ENCODE peak calls at places on chromosomes 16 and 17, in six cellular contexts. A is A549, U is K562, E is HEK293T, R is GM12878, G is IMR-90. P is an unnamed sample.

GRCh38 chr16:72443809-72444208 is 271.9 kb upstream of the PMFBP1 start:
- DNase-seq in E (no peak), G (peak), R (no peak), A (no peak), U (no peak), P (no peak)

GRCh38 chr16:649646-650045 is 481 bp downstream of the WDR90 start:
- DNase-seq in U (no peak), G (no peak), A (no peak), E (no peak), R (no peak), P (no peak)

GRCh38 chr16:27723711-27724490 is 174.0 kb downstream of the KATNIP start:
- DNase-seq in A (no peak), G (no peak), E (no peak), R (no peak), U (no peak), P (no peak)

GRCh38 chr16:55102077-55102476 is 171.4 kb downstream of the IRX5 start:
- DNase-seq in R (no peak), A (no peak), G (no peak), U (no peak), E (no peak), P (no peak)

GRCh38 chr17:17034028-17034427 is 8.2 kb upstream of the MPRIP start:
- DNase-seq in R (no peak), U (no peak), A (no peak), E (no peak), G (no peak), P (no peak)

GRCh38 chr17:5592382-5592781 is 8.1 kb upstream of the NLRP1 start:
- DNase-seq in A (peak), G (peak), E (peak), U (no peak), R (no peak), P (peak)

GRCh38 chr17:45261577-45262515 is at the start of gene SPATA32:
- DNase-seq in A (no peak), R (no peak), E (no peak), G (peak), U (no peak), P (no peak)

GRCh38 chr16:2154533-2155090 is 970 bp upstream of the TRAF7 start:
- DNase-seq in U (no peak), E (no peak), G (no peak), A (no peak), R (no peak), P (no peak)

GRCh38 chr17:81057079-81057730 is 22.3 kb downstream of the BAIAP2 start:
- DNase-seq in G (no peak), A (peak), R (no peak), E (peak), U (peak), P (no peak)

GRCh38 chr17:75277664-75278071 is 6.6 kb upstream of the MIF4GD start:
- DNase-seq in E (no peak), R (no peak), U (no peak), G (peak), A (no peak), P (no peak)

GRCh38 chr16:88430524-88431446 is 22.3 kb upstream of the ZFPM1 start:
- DNase-seq in U (peak), A (no peak), E (no peak), G (no peak), R (no peak), P (no peak)

GRCh38 chr17:17606416-17607000 is 15.0 kb upstream of the PEMT start:
- DNase-seq in E (no peak), A (no peak), G (no peak), U (peak), R (no peak), P (no peak)

GRCh38 chr17:27475070-27475673 is 18.9 kb downstream of the KSR1 start:
- DNase-seq in E (no peak), U (no peak), G (no peak), A (no peak), R (no peak), P (no peak)

GRCh38 chr16:86664518-86665318 is 86.4 kb downstream of the FOXL1 start:
- DNase-seq in G (peak), U (peak), R (peak), E (no peak), A (peak), P (peak)

GRCh38 chr16:87618216-87618615 is 15.9 kb downstream of the JPH3 start:
- DNase-seq in R (no peak), A (no peak), U (no peak), G (no peak), E (no peak), P (no peak)

GRCh38 chr16:9845661-9846361 is 336.4 kb downstream of the GRIN2A start:
- DNase-seq in A (no peak), E (no peak), R (no peak), U (no peak), G (no peak), P (no peak)

GRCh38 chr17:80195671-80196529 is 24.2 kb downstream of the SGSH start:
- DNase-seq in E (peak), A (no peak), R (no peak), U (peak), G (no peak), P (peak)

GRCh38 chr16:31487720-31488629 is 5.1 kb downstream of the SLC5A2 start:
- DNase-seq in G (peak), U (no peak), R (no peak), E (no peak), A (peak), P (no peak)

GRCh38 chr17:2215616-2216364 is 87.8 kb downstream of the SMG6 start:
- DNase-seq in A (no peak), E (peak), U (no peak), R (no peak), G (peak), P (no peak)

GRCh38 chr17:83064021-83064731 is 15.2 kb upstream of the METRNL start:
- DNase-seq in R (no peak), A (no peak), E (no peak), U (no peak), G (no peak), P (no peak)

GRCh38 chr16:3180445-3180878 is 7.5 kb upstream of the OR1F1 start:
- DNase-seq in A (no peak), G (no peak), R (no peak), E (no peak), U (peak), P (no peak)

GRCh38 chr16:1550696-1551095 is 17.2 kb downstream of the TMEM204 start:
- DNase-seq in E (no peak), U (no peak), R (no peak), A (no peak), G (no peak), P (no peak)

GRCh38 chr17:4537451-4538235 is 17.5 kb downstream of the MYBBP1A start:
- DNase-seq in E (no peak), G (no peak), U (no peak), A (no peak), R (no peak), P (no peak)

GRCh38 chr17:76189741-76190140 is 48.7 kb upstream of the FOXJ1 start:
- DNase-seq in G (no peak), U (peak), R (no peak), A (no peak), E (no peak), P (no peak)

GRCh38 chr16:3065069-3065741 is at the start of gene IL32:
- DNase-seq in R (no peak), A (peak), U (no peak), E (no peak), G (peak), P (peak)

GRCh38 chr16:22971346-22971924 is 157.5 kb downstream of the HS3ST2 start:
- DNase-seq in G (no peak), R (no peak), A (no peak), U (no peak), E (no peak), P (no peak)

GRCh38 chr17:18981642-18982424 is 22.7 kb downstream of the FAM83G start:
- DNase-seq in G (peak), R (no peak), A (peak), U (peak), E (peak), P (peak)

GRCh38 chr16:85554791-85555548 is 58.2 kb upstream of the GSE1 start:
- DNase-seq in R (no peak), U (peak), G (peak), A (peak), E (peak), P (no peak)

GRCh38 chr17:2050246-2050866 is 4.5 kb upstream of the HIC1 start:
- DNase-seq in U (peak), R (no peak), A (peak), E (peak), G (peak), P (no peak)

GRCh38 chr16:4306439-4307214 is 9.2 kb upstream of the GLIS2 start:
- DNase-seq in A (no peak), G (no peak), E (no peak), U (no peak), R (no peak), P (no peak)

GRCh38 chr17:32518856-32519768 is 32.3 kb downstream of the CDK5R1 start:
- DNase-seq in R (no peak), G (no peak), E (peak), U (no peak), A (no peak), P (no peak)

GRCh38 chr17:57294629-57295501 is 38.5 kb downstream of the MSI2 start:
- DNase-seq in G (peak), U (peak), E (no peak), A (peak), R (no peak), P (peak)

GRCh38 chr17:2695243-2695960 is 16.2 kb downstream of the CLUH start:
- DNase-seq in R (no peak), E (no peak), G (no peak), U (peak), A (no peak), P (no peak)

GRCh38 chr16:85308585-85309540 is 196.6 kb upstream of the CIBAR2 start:
- DNase-seq in R (no peak), G (no peak), U (no peak), A (no peak), E (no peak), P (no peak)

GRCh38 chr17:63911657-63912100 is 621 bp upstream of the CSHL1 start:
- DNase-seq in U (peak), A (peak), R (no peak), G (peak), E (peak), P (no peak)

GRCh38 chr17:32871736-32872135 is 5.2 kb downstream of the MYO1D start:
- DNase-seq in G (no peak), R (no peak), U (no peak), A (no peak), E (no peak), P (no peak)

GRCh38 chr17:46089389-46089965 is 90.4 kb downstream of the STH start:
- DNase-seq in U (no peak), R (no peak), G (no peak), A (no peak), E (no peak), P (no peak)

GRCh38 chr17:17380156-17380925 is 77.2 kb downstream of the NT5M start:
- DNase-seq in U (no peak), A (no peak), R (no peak), E (no peak), G (no peak), P (no peak)

GRCh38 chr16:64971211-64971610 is 150.7 kb downstream of the CDH11 start:
- DNase-seq in E (no peak), A (no peak), G (no peak), R (no peak), U (no peak), P (no peak)

GRCh38 chr16:64977211-64977920 is 144.5 kb downstream of the CDH11 start:
- DNase-seq in U (no peak), A (no peak), G (no peak), E (no peak), R (no peak), P (no peak)

GRCh38 chr16:64975821-64976220 is 146.0 kb downstream of the CDH11 start:
- DNase-seq in E (no peak), R (no peak), U (no peak), A (no peak), G (no peak), P (no peak)

GRCh38 chr16:64969221-64969620 is 152.6 kb downstream of the CDH11 start:
- DNase-seq in E (no peak), A (no peak), R (no peak), G (peak), U (no peak), P (no peak)

DNA sequence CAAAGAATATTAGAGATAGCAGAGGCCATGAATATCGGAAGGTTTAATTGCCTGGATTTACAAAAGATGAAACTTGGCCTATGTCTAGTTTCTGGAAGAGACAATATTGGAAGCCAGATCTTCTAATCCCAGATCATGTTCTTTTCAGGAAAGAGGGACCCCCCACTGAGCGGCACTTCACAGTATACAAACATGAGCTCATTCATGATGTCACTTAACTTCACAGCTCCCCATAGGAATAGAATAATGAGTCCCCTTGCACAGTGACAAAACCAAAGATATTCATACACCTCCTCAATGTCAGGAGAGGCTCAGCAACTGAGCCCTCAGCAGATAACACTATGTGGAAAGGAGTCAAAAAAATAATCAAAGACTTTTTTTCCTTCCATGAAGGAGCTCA is 147.5 kb downstream of the CDH11 start:
- DNase-seq in G (no peak), E (no peak), A (no peak), R (no peak), U (no peak), P (no peak)
- TF ChIP-seq BHLHE40 in G (no peak), E (no peak), A (no peak), R (no peak), U (no peak), P (no peak)

DNA sequence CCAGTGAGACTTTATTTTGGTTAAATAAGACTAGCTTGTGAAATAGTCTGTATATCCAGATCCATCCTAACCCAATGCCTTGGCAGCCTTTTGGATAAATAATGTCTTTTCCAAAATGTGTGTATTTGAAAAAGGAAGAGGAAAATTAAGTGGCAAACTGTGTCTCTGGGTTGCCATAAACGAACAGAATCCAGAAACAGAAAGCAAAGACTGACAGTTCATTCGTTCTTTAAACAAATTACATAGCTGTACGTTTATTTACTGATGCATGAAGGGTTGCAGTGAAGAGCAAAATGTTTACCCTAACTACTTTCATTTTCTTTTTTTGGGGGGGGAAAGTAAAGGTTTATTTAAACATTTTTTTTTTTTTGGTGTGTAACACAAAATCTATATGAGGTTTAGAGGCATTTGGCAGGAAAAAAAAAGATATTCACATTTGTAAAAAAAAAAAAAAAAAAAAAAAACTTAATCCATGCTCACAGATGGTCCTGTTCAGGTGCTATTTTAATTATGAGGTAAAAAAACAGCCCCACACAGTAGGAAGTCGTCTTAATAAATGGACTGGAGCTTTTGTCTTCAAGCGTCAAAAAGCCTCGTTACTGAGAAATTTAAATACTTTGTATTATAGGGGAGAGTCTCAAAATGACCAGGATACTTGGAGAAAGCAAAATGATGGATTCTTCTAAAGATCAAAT is 245.9 kb downstream of the FTO start:
- DNase-seq in R (no peak), G (no peak), E (no peak), A (no peak), U (no peak), P (peak)
- TF ChIP-seq BHLHE40 in R (no peak), G (no peak), E (no peak), A (no peak), U (no peak), P (no peak)

DNA sequence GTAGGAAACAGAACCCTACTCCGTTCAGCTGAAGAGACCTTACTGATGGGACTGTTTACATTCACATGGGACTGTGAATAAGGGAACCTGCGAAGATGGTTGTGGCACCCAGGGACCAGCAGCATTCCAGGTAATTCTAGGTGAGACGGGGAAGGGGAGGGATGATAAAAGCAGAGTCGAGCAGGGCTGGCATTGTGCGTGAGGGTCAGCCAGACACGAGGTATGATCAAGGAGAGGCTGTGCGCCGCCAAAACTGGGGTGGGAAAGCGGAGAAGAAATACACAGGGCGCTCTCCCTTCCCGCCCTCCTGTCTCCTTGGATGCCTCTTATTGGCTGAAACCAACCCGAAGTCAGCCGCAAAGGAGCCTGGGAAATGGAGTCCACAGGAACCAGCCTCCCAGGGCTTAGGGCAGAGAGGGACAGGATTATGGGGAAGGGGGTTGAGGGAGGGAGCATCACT is 38.4 kb upstream of the CSNK2A2 start:
- DNase-seq in U (peak), R (no peak), A (peak), E (peak), G (peak), P (peak)
- TF ChIP-seq BHLHE40 in U (no peak), R (no peak), A (no peak), E (no peak), G (no peak), P (no peak)

DNA sequence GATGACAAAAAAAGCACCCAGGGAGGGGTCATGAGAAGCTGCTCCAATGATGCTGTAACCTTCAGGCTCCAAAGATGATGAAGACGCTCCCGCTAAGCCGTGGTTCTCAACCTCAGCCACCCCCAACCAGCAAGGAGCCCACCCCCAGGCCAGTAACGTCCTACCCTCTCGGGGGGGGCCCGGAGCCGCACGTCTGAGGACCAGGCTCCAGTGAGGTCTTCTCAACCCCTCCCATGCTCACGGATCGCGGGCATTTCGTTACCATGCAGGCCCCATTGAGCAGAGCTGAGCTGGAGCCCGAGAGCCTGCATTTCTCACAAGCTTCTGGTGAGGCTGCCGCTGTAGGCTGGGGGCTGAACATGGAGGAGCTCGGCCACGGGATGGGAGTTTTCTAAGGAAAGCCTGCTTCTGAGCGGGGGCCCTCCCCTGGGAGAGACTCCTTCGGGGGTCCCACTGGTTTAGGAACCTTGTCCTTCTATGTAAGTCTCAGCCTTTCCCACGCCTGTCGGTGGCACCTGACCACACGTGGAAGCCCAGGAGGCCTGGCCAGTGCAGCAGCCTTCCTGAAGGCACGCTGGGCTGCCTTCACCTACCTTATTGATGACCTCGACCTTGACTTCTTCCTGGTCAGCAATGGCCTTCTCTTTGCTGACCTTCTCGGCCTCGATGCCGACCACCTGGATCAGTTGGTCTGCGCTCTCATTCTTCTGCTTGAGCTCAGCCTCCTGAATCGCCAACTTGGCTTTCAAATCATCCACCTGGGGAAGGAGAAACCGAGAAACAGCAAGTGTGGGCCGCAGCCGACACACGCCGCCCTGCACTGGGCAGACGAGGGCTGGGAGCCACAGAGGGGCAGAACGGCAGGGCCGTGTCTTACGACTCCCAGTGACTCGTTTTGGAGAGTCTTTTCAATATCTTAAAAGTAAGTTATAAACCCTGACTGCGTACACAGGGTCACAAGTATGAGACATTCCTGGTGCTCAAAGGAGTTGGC is 82.8 kb downstream of the PGS1 start:
- DNase-seq in A (no peak), G (no peak), R (no peak), E (no peak), U (no peak), P (no peak)
- TF ChIP-seq BHLHE40 in A (no peak), G (no peak), R (no peak), E (no peak), U (no peak), P (no peak)

DNA sequence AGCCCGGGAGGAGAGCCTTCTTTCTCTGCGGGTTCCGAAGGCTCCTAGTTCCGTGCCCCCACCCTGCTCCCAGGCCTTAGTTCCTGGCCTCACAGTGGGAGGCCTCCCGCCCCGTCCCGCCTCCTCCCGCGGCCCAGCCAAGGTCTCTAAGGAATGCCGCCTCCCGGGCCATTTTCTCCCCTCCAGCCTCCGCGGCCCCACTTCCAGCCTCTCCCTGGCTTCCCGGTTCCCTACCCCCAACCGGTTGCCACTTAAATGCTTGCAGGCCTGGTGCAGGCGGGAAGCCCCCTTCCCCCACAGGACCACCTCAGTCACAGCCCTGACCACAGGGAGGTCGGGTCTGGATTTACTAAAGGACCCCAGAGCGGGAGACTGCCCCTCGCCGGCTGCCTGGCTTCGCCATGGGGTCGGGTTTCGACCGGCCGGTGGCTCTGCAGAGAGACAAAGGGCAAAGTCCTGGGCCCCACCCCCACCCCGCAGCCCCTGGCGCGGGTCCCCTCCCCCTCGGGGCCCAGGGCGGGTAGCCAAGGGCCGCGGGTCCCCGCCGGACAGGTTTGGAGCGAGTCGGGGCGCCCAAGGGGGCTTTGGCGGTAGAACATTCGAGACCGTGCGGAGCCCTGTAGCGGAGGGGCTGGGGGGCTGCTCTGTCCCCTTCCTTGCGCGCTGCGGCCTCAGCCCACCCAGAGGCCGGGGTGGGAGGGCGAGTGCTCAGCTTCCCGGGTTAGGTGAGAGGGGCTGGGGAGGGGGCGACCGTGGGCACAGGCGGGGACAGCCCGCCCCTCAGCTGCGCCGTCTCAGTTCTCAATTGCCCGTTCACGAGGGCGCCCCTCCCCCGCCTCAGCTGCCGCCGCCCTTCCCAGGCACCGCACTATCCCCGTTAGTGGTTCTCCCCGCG is 16.4 kb downstream of the IGF2BP1 start:
- DNase-seq in U (no peak), G (no peak), R (no peak), A (no peak), E (no peak), P (no peak)
- TF ChIP-seq BHLHE40 in U (no peak), G (no peak), R (no peak), A (no peak), E (no peak), P (no peak)

P was measured in HepG2.